ENCODE peak calls at places on chromosomes 2 and 18, in four cellular contexts. Y, V, D and S are unnamed samples.

GRCh38 chr2:120620025-120620793 is 115.5 kb upstream of the GLI2 start:
- DNase-seq in Y (peak; percentile 15), V (no peak), D (no peak), S (no peak)

GRCh38 chr18:70289351-70290330 is 796 bp downstream of the SOCS6 start:
- DNase-seq in Y (no peak), V (no peak), D (peak; percentile 49), S (no peak)

GRCh38 chr2:2828774-2829368 is 497.8 kb upstream of the MYT1L start:
- DNase-seq in Y (no peak), V (no peak), D (no peak), S (no peak)

GRCh38 chr2:67650292-67651133 is 253.4 kb downstream of the ETAA1 start:
- DNase-seq in Y (peak; percentile 6), V (no peak), D (peak; percentile 26), S (peak; percentile 63)

GRCh38 chr2:74024216-74024615 is 39.5 kb downstream of the TET3 start:
- DNase-seq in Y (no peak), V (no peak), D (no peak), S (no peak)

GRCh38 chr18:62327977-62328376 is 2.9 kb downstream of the TNFRSF11A start:
- DNase-seq in Y (no peak), V (no peak), D (no peak), S (no peak)

GRCh38 chr2:216557413-216557812 is 58.8 kb downstream of the RPL37A start:
- DNase-seq in Y (no peak), V (no peak), D (no peak), S (no peak)

GRCh38 chr2:64383016-64383588 is 70.9 kb upstream of the LGALSL start:
- DNase-seq in Y (no peak), V (no peak), D (no peak), S (no peak)

GRCh38 chr2:112765251-112765650 is 842 bp upstream of the CKAP2L start:
- DNase-seq in Y (no peak), V (no peak), D (no peak), S (no peak)

GRCh38 chr2:229313591-229313990 is 42.5 kb upstream of the PID1 start:
- DNase-seq in Y (no peak), V (no peak), D (no peak), S (no peak)

GRCh38 chr2:64750817-64751285 is 97.1 kb upstream of the SERTAD2 start:
- DNase-seq in Y (peak; percentile 98), V (peak; percentile 99), D (peak; percentile 97), S (peak; percentile 99)

GRCh38 chr18:31798399-31798798 is 37.7 kb upstream of the SLC25A52 start:
- DNase-seq in Y (no peak), V (no peak), D (no peak), S (no peak)

GRCh38 chr2:105675841-105676240 is 68.9 kb upstream of the NCK2 start:
- DNase-seq in Y (no peak), V (no peak), D (no peak), S (no peak)

GRCh38 chr2:109638807-109639206 is 24.6 kb downstream of the SOWAHC start:
- DNase-seq in Y (no peak), V (no peak), D (no peak), S (no peak)

GRCh38 chr2:190717764-190718651 is 69.1 kb downstream of the NAB1 start:
- DNase-seq in Y (no peak), V (no peak), D (no peak), S (no peak)

GRCh38 chr18:46625069-46625468 is 32.0 kb downstream of the LOXHD1 start:
- DNase-seq in Y (no peak), V (no peak), D (no peak), S (no peak)

DNA sequence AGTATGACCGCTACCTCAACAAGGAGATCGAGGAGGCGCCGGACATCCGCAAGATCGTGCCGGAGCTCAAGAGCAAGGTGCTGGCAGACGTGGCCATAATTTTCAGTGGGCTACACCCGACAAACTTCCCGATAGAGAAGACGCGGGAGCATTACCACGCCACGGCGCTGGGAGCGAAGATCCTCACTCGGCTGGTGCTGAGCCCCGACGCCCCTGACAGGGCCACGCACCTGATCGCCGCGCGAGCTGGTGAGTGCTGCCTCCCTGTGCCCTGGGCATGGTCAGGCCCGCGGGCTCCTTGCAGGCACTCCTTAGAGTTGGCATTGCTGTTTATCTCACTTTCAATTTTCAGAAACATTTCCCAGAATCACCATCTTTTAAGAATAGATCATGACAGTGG is 35.7 kb downstream of the CTDP1 start:
- DNase-seq in Y (no peak), V (no peak), D (no peak), S (no peak)
- TF ChIP-seq TCF7L2 in Y (no peak), V (no peak), D (no peak), S (no peak)

GRCh38 chr18:43665239-43665788 is 388.0 kb upstream of the SYT4 start:
- DNase-seq in Y (no peak), V (no peak), D (no peak), S (no peak)
- TF ChIP-seq TCF7L2 in Y (no peak), V (no peak), D (no peak), S (no peak)

GRCh38 chr2:70460333-70460732 is 93.3 kb downstream of the TGFA start:
- DNase-seq in Y (no peak), V (no peak), D (no peak), S (no peak)
- TF ChIP-seq TCF7L2 in Y (no peak), V (no peak), D (no peak), S (no peak)

GRCh38 chr2:41482659-41483058 is 565.2 kb upstream of the PKDCC start:
- DNase-seq in Y (no peak), V (no peak), D (no peak), S (no peak)
- TF ChIP-seq TCF7L2 in Y (no peak), V (no peak), D (no peak), S (no peak)

DNA sequence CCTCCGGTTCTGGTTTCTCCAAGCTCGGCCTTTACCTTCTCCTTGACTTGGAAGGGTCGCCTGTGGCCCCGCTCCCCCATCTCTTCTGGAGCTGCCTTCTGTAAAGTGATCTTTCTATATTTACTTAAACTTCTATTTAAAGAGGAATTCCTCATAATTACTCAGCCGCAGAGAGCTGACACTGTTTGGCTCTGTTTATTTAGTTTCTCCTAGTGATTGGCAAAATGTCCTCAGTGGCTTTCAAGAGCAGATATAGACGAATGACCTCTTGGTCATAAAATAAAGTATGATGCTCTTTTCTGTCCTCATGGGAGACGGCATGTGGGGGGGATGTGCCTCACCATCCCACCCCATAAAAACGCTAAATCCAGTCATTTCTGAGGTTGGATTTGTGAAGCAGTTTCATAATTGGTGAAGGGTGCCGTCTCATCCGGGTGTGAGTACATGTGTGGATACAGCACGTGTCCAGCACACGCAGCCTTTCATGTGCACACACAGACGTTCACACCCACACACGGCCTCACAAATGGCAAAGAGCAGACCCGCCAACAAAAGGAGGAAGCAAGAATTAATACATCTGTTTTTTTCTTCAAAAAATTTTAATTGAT is 43.4 kb upstream of the SMAD7 start:
- DNase-seq in Y (no peak), V (no peak), D (no peak), S (peak; percentile 48)
- TF ChIP-seq TCF7L2 in Y (no peak), V (no peak), D (no peak), S (no peak)